ENCODE peak calls at places on chromosomes 2 and 18, in seven cellular contexts. One of them, this sample, is unnamed.

GRCh38 chr2:42922293-42922692 is 129.9 kb upstream of the HAAO start:
- DNase-seq in heart right ventricle: no peak
- DNase-seq in HCT116: no peak
- DNase-seq in A549: no peak
- DNase-seq in cardiac muscle cell: no peak
- DNase-seq in mesothelial cell of epicardium: no peak
- DNase-seq in spleen: no peak
- DNase-seq in this sample: no peak

GRCh38 chr2:4725618-4726017 is 966.6 kb upstream of the SOX11 start:
- DNase-seq in heart right ventricle: no peak
- DNase-seq in HCT116: no peak
- DNase-seq in A549: no peak
- DNase-seq in cardiac muscle cell: no peak
- DNase-seq in mesothelial cell of epicardium: no peak
- DNase-seq in spleen: no peak
- DNase-seq in this sample: no peak

GRCh38 chr18:55018602-55019001 is 59.3 kb upstream of the CCDC68 start:
- DNase-seq in heart right ventricle: no peak
- DNase-seq in HCT116: no peak
- DNase-seq in A549: no peak
- DNase-seq in cardiac muscle cell: no peak
- DNase-seq in mesothelial cell of epicardium: no peak
- DNase-seq in spleen: no peak
- DNase-seq in this sample: no peak

GRCh38 chr2:105455488-105455991 is 56.7 kb upstream of the FHL2 start:
- DNase-seq in heart right ventricle: no peak
- DNase-seq in HCT116: peak
- DNase-seq in A549: peak
- DNase-seq in cardiac muscle cell: no peak
- DNase-seq in mesothelial cell of epicardium: no peak
- DNase-seq in spleen: no peak
- DNase-seq in this sample: no peak

GRCh38 chr2:150484461-150484931 is 3.0 kb downstream of the RND3 start:
- DNase-seq in heart right ventricle: no peak
- DNase-seq in HCT116: no peak
- DNase-seq in A549: no peak
- DNase-seq in cardiac muscle cell: no peak
- DNase-seq in mesothelial cell of epicardium: no peak
- DNase-seq in spleen: no peak
- DNase-seq in this sample: no peak

GRCh38 chr2:20186078-20186854 is 38.7 kb downstream of the SDC1 start:
- DNase-seq in heart right ventricle: no peak
- DNase-seq in HCT116: no peak
- DNase-seq in A549: peak
- DNase-seq in cardiac muscle cell: peak
- DNase-seq in mesothelial cell of epicardium: no peak
- DNase-seq in spleen: no peak
- DNase-seq in this sample: no peak

GRCh38 chr18:44473394-44474066 is 207.2 kb upstream of the SETBP1 start:
- DNase-seq in heart right ventricle: no peak
- DNase-seq in HCT116: no peak
- DNase-seq in A549: no peak
- DNase-seq in cardiac muscle cell: no peak
- DNase-seq in mesothelial cell of epicardium: no peak
- DNase-seq in spleen: no peak
- DNase-seq in this sample: no peak

GRCh38 chr18:2948038-2948437 is 64.9 kb downstream of the LPIN2 start:
- DNase-seq in heart right ventricle: no peak
- DNase-seq in HCT116: peak
- DNase-seq in A549: peak
- DNase-seq in cardiac muscle cell: peak
- DNase-seq in mesothelial cell of epicardium: no peak
- DNase-seq in spleen: no peak
- DNase-seq in this sample: no peak

GRCh38 chr18:9557250-9557943 is 57.0 kb downstream of the PPP4R1 start:
- DNase-seq in heart right ventricle: no peak
- DNase-seq in HCT116: no peak
- DNase-seq in A549: no peak
- DNase-seq in cardiac muscle cell: no peak
- DNase-seq in mesothelial cell of epicardium: no peak
- DNase-seq in spleen: no peak
- DNase-seq in this sample: no peak

GRCh38 chr2:219508933-219509779 is 5.1 kb upstream of the ASIC4 start:
- DNase-seq in heart right ventricle: no peak
- DNase-seq in HCT116: no peak
- DNase-seq in A549: no peak
- DNase-seq in cardiac muscle cell: no peak
- DNase-seq in mesothelial cell of epicardium: no peak
- DNase-seq in spleen: no peak
- DNase-seq in this sample: no peak

GRCh38 chr2:107412209-107412904 is 414.3 kb upstream of the RGPD4 start:
- DNase-seq in heart right ventricle: no peak
- DNase-seq in HCT116: no peak
- DNase-seq in A549: no peak
- DNase-seq in cardiac muscle cell: no peak
- DNase-seq in mesothelial cell of epicardium: no peak
- DNase-seq in spleen: no peak
- DNase-seq in this sample: no peak

GRCh38 chr2:1929962-1930361 is 185.6 kb upstream of the PXDN start:
- DNase-seq in heart right ventricle: no peak
- DNase-seq in HCT116: no peak
- DNase-seq in A549: no peak
- DNase-seq in cardiac muscle cell: peak
- DNase-seq in mesothelial cell of epicardium: no peak
- DNase-seq in spleen: no peak
- DNase-seq in this sample: no peak

GRCh38 chr2:150508497-150509137 is 21.1 kb upstream of the RND3 start:
- DNase-seq in heart right ventricle: no peak
- DNase-seq in HCT116: no peak
- DNase-seq in A549: no peak
- DNase-seq in cardiac muscle cell: peak
- DNase-seq in mesothelial cell of epicardium: no peak
- DNase-seq in spleen: no peak
- DNase-seq in this sample: no peak

GRCh38 chr2:116467243-116467642 is 1347.2 kb upstream of the DDX18 start:
- DNase-seq in heart right ventricle: no peak
- DNase-seq in HCT116: no peak
- DNase-seq in A549: no peak
- DNase-seq in cardiac muscle cell: no peak
- DNase-seq in mesothelial cell of epicardium: no peak
- DNase-seq in spleen: no peak
- DNase-seq in this sample: no peak

GRCh38 chr2:152236191-152236925 is 60.8 kb upstream of the STAM2 start:
- DNase-seq in heart right ventricle: no peak
- DNase-seq in HCT116: no peak
- DNase-seq in A549: no peak
- DNase-seq in cardiac muscle cell: no peak
- DNase-seq in mesothelial cell of epicardium: no peak
- DNase-seq in spleen: no peak
- DNase-seq in this sample: no peak

GRCh38 chr2:237702439-237703397 is 75.3 kb downstream of the LRRFIP1 start:
- DNase-seq in heart right ventricle: peak
- DNase-seq in HCT116: no peak
- DNase-seq in A549: no peak
- DNase-seq in cardiac muscle cell: peak
- DNase-seq in mesothelial cell of epicardium: no peak
- DNase-seq in spleen: peak
- DNase-seq in this sample: no peak

GRCh38 chr2:69742170-69742952 is 427 bp downstream of the ANXA4 start:
- DNase-seq in heart right ventricle: no peak
- DNase-seq in HCT116: no peak
- DNase-seq in A549: no peak
- DNase-seq in cardiac muscle cell: no peak
- DNase-seq in mesothelial cell of epicardium: no peak
- DNase-seq in spleen: no peak
- DNase-seq in this sample: no peak
- TF ChIP-seq CTCF in heart right ventricle: no peak
- TF ChIP-seq CTCF in HCT116: no peak
- TF ChIP-seq CTCF in A549: no peak
- TF ChIP-seq CTCF in cardiac muscle cell: no peak
- TF ChIP-seq CTCF in mesothelial cell of epicardium: no peak
- TF ChIP-seq CTCF in spleen: no peak
- TF ChIP-seq CTCF in this sample: no peak

DNA sequence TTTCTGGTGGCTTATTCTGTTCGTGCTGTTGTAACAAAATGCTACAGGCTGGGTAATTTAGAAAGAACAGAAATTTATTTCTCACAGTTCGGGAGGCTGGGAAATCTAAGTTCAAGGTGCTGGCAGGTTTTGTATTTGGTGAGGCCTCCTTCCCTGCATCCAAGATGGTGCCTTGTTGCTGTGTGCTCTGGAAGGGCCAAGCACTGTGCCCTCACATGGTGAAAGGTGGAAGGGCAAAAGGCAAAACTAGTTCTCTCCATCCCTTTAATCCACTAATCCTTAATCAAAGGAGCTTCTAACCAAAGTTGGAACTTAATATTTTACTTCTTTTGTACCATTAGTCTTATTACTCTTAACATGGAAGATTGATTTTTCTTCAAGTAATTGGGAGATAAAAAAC is 7.4 kb downstream of the MRPL19 start:
- DNase-seq in heart right ventricle: no peak
- DNase-seq in HCT116: no peak
- DNase-seq in A549: no peak
- DNase-seq in cardiac muscle cell: no peak
- DNase-seq in mesothelial cell of epicardium: no peak
- DNase-seq in spleen: no peak
- DNase-seq in this sample: no peak
- TF ChIP-seq CTCF in heart right ventricle: no peak
- TF ChIP-seq CTCF in HCT116: peak
- TF ChIP-seq CTCF in A549: no peak
- TF ChIP-seq CTCF in cardiac muscle cell: no peak
- TF ChIP-seq CTCF in mesothelial cell of epicardium: no peak
- TF ChIP-seq CTCF in spleen: no peak
- TF ChIP-seq CTCF in this sample: no peak

GRCh38 chr2:183088061-183088460 is 9.5 kb downstream of the DUSP19 start:
- DNase-seq in heart right ventricle: no peak
- DNase-seq in HCT116: no peak
- DNase-seq in A549: no peak
- DNase-seq in cardiac muscle cell: no peak
- DNase-seq in mesothelial cell of epicardium: no peak
- DNase-seq in spleen: no peak
- DNase-seq in this sample: no peak

GRCh38 chr2:183091954-183092345 is 13.4 kb downstream of the DUSP19 start:
- DNase-seq in heart right ventricle: no peak
- DNase-seq in HCT116: no peak
- DNase-seq in A549: no peak
- DNase-seq in cardiac muscle cell: no peak
- DNase-seq in mesothelial cell of epicardium: no peak
- DNase-seq in spleen: no peak
- DNase-seq in this sample: no peak

GRCh38 chr2:183089192-183089851 is 10.8 kb downstream of the DUSP19 start:
- DNase-seq in heart right ventricle: no peak
- DNase-seq in HCT116: no peak
- DNase-seq in A549: no peak
- DNase-seq in cardiac muscle cell: no peak
- DNase-seq in mesothelial cell of epicardium: no peak
- DNase-seq in spleen: no peak
- DNase-seq in this sample: no peak

GRCh38 chr2:183091318-183091953 is 12.9 kb downstream of the DUSP19 start:
- DNase-seq in heart right ventricle: no peak
- DNase-seq in HCT116: no peak
- DNase-seq in A549: no peak
- DNase-seq in cardiac muscle cell: no peak
- DNase-seq in mesothelial cell of epicardium: no peak
- DNase-seq in spleen: no peak
- DNase-seq in this sample: no peak

GRCh38 chr2:183093857-183094657 is 15.5 kb downstream of the DUSP19 start:
- DNase-seq in heart right ventricle: no peak
- DNase-seq in HCT116: no peak
- DNase-seq in A549: no peak
- DNase-seq in cardiac muscle cell: no peak
- DNase-seq in mesothelial cell of epicardium: no peak
- DNase-seq in spleen: no peak
- DNase-seq in this sample: no peak
- TF ChIP-seq CTCF in heart right ventricle: no peak
- TF ChIP-seq CTCF in HCT116: peak
- TF ChIP-seq CTCF in A549: peak
- TF ChIP-seq CTCF in cardiac muscle cell: no peak
- TF ChIP-seq CTCF in mesothelial cell of epicardium: no peak
- TF ChIP-seq CTCF in spleen: no peak
- TF ChIP-seq CTCF in this sample: no peak

GRCh38 chr18:23399067-23399466 is 54.0 kb upstream of the RIOK3 start:
- DNase-seq in heart right ventricle: no peak
- DNase-seq in HCT116: no peak
- DNase-seq in A549: no peak
- DNase-seq in cardiac muscle cell: no peak
- DNase-seq in mesothelial cell of epicardium: no peak
- DNase-seq in spleen: no peak
- DNase-seq in this sample: no peak

GRCh38 chr18:23403310-23403709 is 49.8 kb upstream of the RIOK3 start:
- DNase-seq in heart right ventricle: no peak
- DNase-seq in HCT116: no peak
- DNase-seq in A549: no peak
- DNase-seq in cardiac muscle cell: no peak
- DNase-seq in mesothelial cell of epicardium: no peak
- DNase-seq in spleen: no peak
- DNase-seq in this sample: no peak

GRCh38 chr18:23398401-23398800 is 54.7 kb upstream of the RIOK3 start:
- DNase-seq in heart right ventricle: no peak
- DNase-seq in HCT116: no peak
- DNase-seq in A549: no peak
- DNase-seq in cardiac muscle cell: no peak
- DNase-seq in mesothelial cell of epicardium: no peak
- DNase-seq in spleen: no peak
- DNase-seq in this sample: no peak

GRCh38 chr18:23400918-23401317 is 52.2 kb upstream of the RIOK3 start:
- DNase-seq in heart right ventricle: no peak
- DNase-seq in HCT116: no peak
- DNase-seq in A549: no peak
- DNase-seq in cardiac muscle cell: no peak
- DNase-seq in mesothelial cell of epicardium: no peak
- DNase-seq in spleen: no peak
- DNase-seq in this sample: no peak

DNA sequence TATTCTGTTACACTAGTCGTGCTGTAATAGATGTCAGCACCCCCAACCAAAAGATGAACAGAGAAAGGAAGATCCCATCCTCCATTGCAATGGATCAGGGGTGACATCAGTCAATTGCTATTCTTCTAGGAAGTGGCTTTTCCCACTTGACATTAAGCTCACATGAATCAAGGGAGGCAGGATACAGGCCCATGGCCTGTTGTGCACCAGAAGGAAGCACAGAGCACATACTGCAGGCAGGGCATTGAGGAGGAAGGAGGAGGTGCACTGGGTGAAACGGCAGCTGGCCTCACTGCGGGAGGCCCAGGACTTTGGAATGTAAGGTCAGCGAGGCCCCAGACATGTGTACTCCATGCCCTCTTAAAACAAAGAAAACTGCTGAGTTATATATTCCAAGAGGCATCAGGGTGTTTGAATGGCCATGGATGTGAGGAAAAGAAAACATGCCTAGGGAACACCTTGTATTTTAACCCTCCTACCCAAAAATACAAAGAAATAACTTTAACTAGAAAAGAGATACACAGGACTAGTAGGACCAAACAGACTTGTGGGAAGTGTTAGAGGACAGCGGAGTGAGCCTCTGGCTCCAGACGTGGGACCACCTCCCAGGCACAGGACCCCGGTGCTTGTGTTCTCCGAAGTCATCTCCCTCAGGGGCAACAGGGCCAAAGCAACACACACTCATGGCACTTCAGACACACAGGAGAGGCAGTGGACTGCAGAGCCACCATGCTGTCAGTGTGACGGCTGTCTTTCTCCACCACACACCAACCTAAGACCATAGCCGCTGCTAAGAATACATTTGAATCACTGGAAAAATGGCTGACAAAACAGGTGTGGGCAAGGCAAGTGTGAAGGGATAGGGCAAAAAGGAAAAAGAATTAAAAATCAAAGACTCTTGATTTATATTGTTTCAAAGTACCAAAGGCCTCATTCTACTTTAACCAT is 51.4 kb upstream of the RIOK3 start:
- DNase-seq in heart right ventricle: no peak
- DNase-seq in HCT116: no peak
- DNase-seq in A549: no peak
- DNase-seq in cardiac muscle cell: peak
- DNase-seq in mesothelial cell of epicardium: no peak
- DNase-seq in spleen: peak
- DNase-seq in this sample: peak
- TF ChIP-seq CTCF in heart right ventricle: no peak
- TF ChIP-seq CTCF in HCT116: no peak
- TF ChIP-seq CTCF in A549: no peak
- TF ChIP-seq CTCF in cardiac muscle cell: no peak
- TF ChIP-seq CTCF in mesothelial cell of epicardium: no peak
- TF ChIP-seq CTCF in spleen: no peak
- TF ChIP-seq CTCF in this sample: no peak

This sample was measured in endothelial cell.